ENCODE peak calls at places on chromosomes 13 and 19, in four cellular contexts. B is GM12878, D is SK-N-SH, X is HepG2. O is an unnamed sample.
A peak's percentile ranks its signal among the peaks of the same experiment; 100 is the strongest.

GRCh38 chr13:83503424-83503823 is 378.9 kb downstream of the SLITRK1 start:
- DNase-seq in X (no peak), B (no peak), D (no peak), O (no peak)

GRCh38 chr13:94390881-94391280 is 88.6 kb downstream of the DCT start:
- DNase-seq in D (no peak), B (no peak), X (no peak), O (no peak)

GRCh38 chr19:6677924-6678689 is 8.1 kb upstream of the TNFSF14 start:
- DNase-seq in X (no peak), D (peak; percentile 44), B (no peak), O (no peak)

GRCh38 chr19:917323-918151 is at the start of gene KISS1R:
- DNase-seq in B (no peak), X (peak; percentile 71), D (peak; percentile 84), O (peak; percentile 51)

GRCh38 chr13:51937320-51938290 is 73.6 kb downstream of the ATP7B start:
- DNase-seq in B (no peak), D (no peak), X (no peak), O (no peak)

GRCh38 chr13:75410207-75410606 is 71.8 kb downstream of the TBC1D4 start:
- DNase-seq in D (no peak), B (no peak), X (no peak), O (no peak)

GRCh38 chr19:28577666-28578065 is 635.3 kb downstream of the UQCRFS1 start:
- DNase-seq in D (no peak), X (no peak), B (no peak), O (no peak)

GRCh38 chr13:79973533-79973963 is 367.4 kb downstream of the SPRY2 start:
- DNase-seq in D (peak; percentile 2), X (no peak), B (no peak), O (peak; percentile 27)

GRCh38 chr19:13214036-13214730 is 64.0 kb downstream of the IER2 start:
- DNase-seq in B (no peak), X (no peak), D (no peak), O (no peak)

GRCh38 chr19:11025445-11025844 is 63.8 kb upstream of the LDLR start:
- DNase-seq in D (no peak), X (no peak), B (no peak), O (no peak)

GRCh38 chr13:39106216-39106995 is 68.2 kb downstream of the NHLRC3 start:
- DNase-seq in X (peak; percentile 4), B (no peak), D (no peak), O (no peak)

GRCh38 chr13:43185206-43185605 is 161.8 kb downstream of the DNAJC15 start:
- DNase-seq in X (no peak), D (no peak), B (no peak), O (no peak)

GRCh38 chr13:20870829-20871228 is 31.7 kb downstream of the XPO4 start:
- DNase-seq in D (no peak), B (no peak), X (no peak), O (no peak)

GRCh38 chr19:46225558-46226004 is 4.0 kb upstream of the IGFL1 start:
- DNase-seq in D (no peak), X (no peak), B (no peak), O (no peak)
- TF ChIP-seq PBX3 in D (no peak), X (no peak), B (no peak), O (no peak)

GRCh38 chr13:72198042-72198441 is 331.0 kb upstream of the DACH1 start:
- DNase-seq in D (no peak), X (no peak), B (no peak), O (no peak)

GRCh38 chr13:72199640-72200039 is 332.6 kb upstream of the DACH1 start:
- DNase-seq in D (no peak), B (no peak), X (no peak), O (no peak)

GRCh38 chr13:72195044-72195704 is 328.2 kb upstream of the DACH1 start:
- DNase-seq in B (no peak), D (no peak), X (no peak), O (no peak)

GRCh38 chr13:72198967-72199601 is 332.1 kb upstream of the DACH1 start:
- DNase-seq in D (no peak), X (peak; percentile 3), B (no peak), O (no peak)

DNA sequence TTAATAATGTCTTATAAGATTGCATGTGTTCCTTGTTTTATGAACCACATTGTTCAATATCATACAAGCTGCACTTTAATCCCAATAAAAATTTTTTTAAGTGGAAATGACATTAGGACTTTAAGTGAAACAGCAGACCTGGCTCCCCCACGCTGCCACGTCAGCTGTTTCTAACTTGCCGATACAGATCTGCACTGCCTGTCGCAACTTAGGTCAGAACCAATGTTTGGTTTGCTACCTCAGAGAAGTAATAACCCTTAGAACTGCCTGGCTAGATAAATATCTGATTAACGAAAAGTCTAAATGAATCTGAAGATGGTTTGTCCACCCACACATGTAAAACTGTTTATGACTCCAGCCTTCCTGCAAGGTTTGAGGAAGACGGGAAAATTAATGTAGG is 327.5 kb upstream of the DACH1 start:
- DNase-seq in B (no peak), X (no peak), D (no peak), O (no peak)
- TF ChIP-seq PBX3 in B (no peak), X (no peak), D (no peak), O (no peak)

GRCh38 chr19:46600393-46601317 is 475 bp upstream of the CALM3 start:
- DNase-seq in D (peak; percentile 96), X (peak; percentile 92), B (peak; percentile 85), O (peak; percentile 98)

GRCh38 chr19:46602392-46603194 is 1.5 kb downstream of the CALM3 start:
- DNase-seq in D (peak; percentile 67), X (no peak), B (no peak), O (no peak)

GRCh38 chr19:46601318-46602224 is at the start of gene CALM3:
- DNase-seq in B (no peak), D (peak; percentile 60), X (no peak), O (no peak)

GRCh38 chr19:46598372-46598917 is 2.7 kb upstream of the CALM3 start:
- DNase-seq in D (no peak), B (no peak), X (no peak), O (no peak)

DNA sequence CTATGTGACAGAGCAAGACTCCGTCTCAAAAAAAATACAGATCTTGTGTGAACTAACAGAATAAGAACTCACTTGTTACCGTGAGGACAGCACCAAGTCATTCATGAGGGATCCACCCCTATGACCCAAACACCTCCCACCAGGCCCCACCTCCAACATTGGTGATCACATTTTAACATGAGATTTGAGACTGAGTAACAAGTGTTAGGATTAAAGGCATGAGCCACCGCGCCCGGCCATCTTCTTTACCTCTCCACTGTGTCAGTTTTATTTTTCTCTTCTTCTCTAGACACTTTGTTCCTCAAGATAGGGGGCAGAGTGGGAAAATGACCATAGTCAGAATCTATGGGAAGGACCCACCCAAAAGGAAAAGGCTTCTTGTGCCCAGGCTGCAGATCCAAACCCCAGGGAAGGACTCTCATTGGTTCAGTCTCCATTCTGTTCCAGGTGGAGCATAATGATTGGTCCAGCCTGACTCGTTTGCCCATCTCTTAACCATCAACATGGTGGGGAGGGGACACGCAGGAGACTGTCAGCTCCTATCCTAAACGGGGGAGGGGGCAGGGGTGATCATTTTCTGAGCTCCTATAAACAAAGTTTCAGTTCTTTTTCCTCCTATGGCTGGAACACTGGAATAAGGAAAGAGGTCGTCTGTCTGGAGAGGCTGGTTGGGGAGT is 1.3 kb upstream of the CALM3 start:
- DNase-seq in X (no peak), B (no peak), D (peak; percentile 7), O (peak; percentile 47)
- TF ChIP-seq PBX3 in X (no peak), B (no peak), D (no peak), O (no peak)

GRCh38 chr13:78015782-78016181 is 97.2 kb upstream of the EDNRB start:
- DNase-seq in B (no peak), D (no peak), X (no peak), O (no peak)

DNA sequence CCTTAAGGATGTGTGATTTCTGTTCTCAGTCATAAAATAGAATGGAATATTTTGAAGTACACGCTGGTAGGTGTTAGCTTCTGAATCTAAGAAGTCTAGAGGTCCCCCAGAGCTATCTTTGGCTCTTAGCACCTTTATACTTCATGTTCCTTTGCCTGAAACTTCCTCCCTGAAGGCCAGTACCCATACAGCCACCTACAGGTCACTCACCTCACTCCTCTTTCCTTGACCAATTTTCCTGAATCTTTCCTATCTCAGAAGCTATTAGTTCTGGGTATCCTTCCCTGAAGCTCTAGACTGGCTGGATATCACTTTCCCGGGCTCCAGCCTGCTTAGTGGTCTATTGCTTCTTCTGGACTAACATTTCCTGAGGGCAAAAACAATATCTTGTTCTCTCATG is 93.4 kb upstream of the EDNRB start:
- DNase-seq in B (no peak), X (no peak), D (no peak), O (no peak)
- TF ChIP-seq PBX3 in B (no peak), X (no peak), D (no peak), O (no peak)

GRCh38 chr13:32669030-32669646 is 82.9 kb downstream of the PDS5B start:
- DNase-seq in D (peak; percentile 36), X (peak; percentile 53), B (no peak), O (peak; percentile 3)
- TF ChIP-seq PBX3 in D (no peak), X (no peak), B (no peak), O (no peak)

O was measured in A549.